ENCODE peak calls at places on chromosomes 12 and 14, in seven cellular contexts. R, D, I, W, O, X and J are unnamed samples.

GRCh38 chr12:7806863-7807487 is 17.8 kb downstream of the NANOG start:
- DNase-seq in R (no peak), D (peak), I (peak), W (peak), O (peak), X (peak), J (no peak)

GRCh38 chr14:105878554-105878953 is 352.2 kb downstream of the TMEM121 start:
- DNase-seq in R (peak), D (no peak), I (no peak), W (no peak), O (no peak), X (no peak), J (no peak)

GRCh38 chr12:106724934-106725333 is 49.5 kb upstream of the RIC8B start:
- DNase-seq in R (no peak), D (no peak), I (no peak), W (no peak), O (no peak), X (no peak), J (no peak)

GRCh38 chr14:65479386-65479785 is 66.9 kb downstream of the FUT8 start:
- DNase-seq in R (no peak), D (no peak), I (no peak), W (no peak), O (no peak), X (no peak), J (no peak)

GRCh38 chr12:59149995-59150642 is 229.8 kb upstream of the LRIG3 start:
- DNase-seq in R (no peak), D (peak), I (peak), W (peak), O (peak), X (peak), J (no peak)

GRCh38 chr12:51815571-51815970 is 32.9 kb downstream of the FIGNL2 start:
- DNase-seq in R (no peak), D (no peak), I (no peak), W (no peak), O (no peak), X (no peak), J (no peak)

GRCh38 chr12:131007031-131007793 is 53.5 kb downstream of the ADGRD1 start:
- DNase-seq in R (peak), D (no peak), I (no peak), W (no peak), O (peak), X (no peak), J (no peak)

GRCh38 chr14:80017796-80018195 is 193.5 kb downstream of the DIO2 start:
- DNase-seq in R (no peak), D (no peak), I (no peak), W (no peak), O (no peak), X (no peak), J (no peak)

GRCh38 chr12:53232641-53233538 is 881 bp upstream of the RARG start:
- DNase-seq in R (peak), D (peak), I (no peak), W (no peak), O (peak), X (no peak), J (no peak)

GRCh38 chr12:92003701-92004100 is 141.9 kb downstream of the BTG1 start:
- DNase-seq in R (no peak), D (no peak), I (no peak), W (no peak), O (no peak), X (no peak), J (no peak)

GRCh38 chr12:127008758-127009403 is 1258.1 kb upstream of the TMEM132C start:
- DNase-seq in R (no peak), D (no peak), I (no peak), W (no peak), O (no peak), X (no peak), J (no peak)

GRCh38 chr14:98974113-98974512 is 297.9 kb downstream of the BCL11B start:
- DNase-seq in R (no peak), D (no peak), I (no peak), W (no peak), O (no peak), X (no peak), J (no peak)

GRCh38 chr12:46259071-46259470 is 9.8 kb downstream of the SLC38A1 start:
- DNase-seq in R (no peak), D (no peak), I (no peak), W (no peak), O (no peak), X (no peak), J (no peak)

GRCh38 chr12:61854902-61855301 is 405.3 kb upstream of the USP15 start:
- DNase-seq in R (no peak), D (no peak), I (no peak), W (no peak), O (no peak), X (no peak), J (no peak)

GRCh38 chr12:233615-233968 is 19.6 kb upstream of the SLC6A12 start:
- DNase-seq in R (no peak), D (no peak), I (no peak), W (no peak), O (no peak), X (no peak), J (no peak)

GRCh38 chr12:76031081-76031413 is 529 bp downstream of the PHLDA1 start:
- DNase-seq in R (no peak), D (no peak), I (no peak), W (no peak), O (no peak), X (no peak), J (no peak)

GRCh38 chr12:76032043-76032981 is 736 bp upstream of the PHLDA1 start:
- DNase-seq in R (peak), D (peak), I (peak), W (peak), O (peak), X (peak), J (no peak)

GRCh38 chr12:76029982-76030377 is 1.6 kb downstream of the PHLDA1 start:
- DNase-seq in R (no peak), D (no peak), I (no peak), W (no peak), O (no peak), X (peak), J (no peak)

GRCh38 chr12:76030378-76031080 is 1.0 kb downstream of the PHLDA1 start:
- DNase-seq in R (peak), D (peak), I (no peak), W (peak), O (no peak), X (peak), J (no peak)

GRCh38 chr12:76031414-76032042 is at the start of gene PHLDA1:
- DNase-seq in R (peak), D (peak), I (peak), W (peak), O (peak), X (peak), J (peak)
- TF ChIP-seq POLR2A in R (peak), D (peak), I (no peak), W (no peak), O (peak), X (peak), J (peak)

DNA sequence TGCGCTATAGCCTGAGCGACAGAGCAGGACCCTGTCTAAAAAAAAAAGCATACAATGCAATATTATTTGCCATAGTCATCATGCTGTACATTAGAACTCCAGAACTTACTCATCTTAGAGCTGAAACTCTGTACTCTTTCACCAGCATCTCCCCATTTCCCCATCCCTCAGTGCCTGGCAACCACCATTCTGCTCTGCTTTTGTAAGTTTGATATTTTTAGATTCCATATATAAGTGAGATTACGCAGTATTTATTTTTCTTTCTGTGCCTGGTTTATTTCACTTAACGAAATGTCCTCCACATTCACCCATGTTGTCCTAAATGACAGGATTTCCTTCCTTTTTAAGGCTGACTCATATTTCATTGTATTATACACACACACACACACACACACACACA is 121.8 kb downstream of the BBS10 start:
- DNase-seq in R (no peak), D (no peak), I (no peak), W (no peak), O (no peak), X (peak), J (no peak)
- TF ChIP-seq POLR2A in R (no peak), D (no peak), I (no peak), W (no peak), O (no peak), X (no peak), J (no peak)

GRCh38 chr12:75503866-75504265 is 7.5 kb downstream of the KRR1 start:
- DNase-seq in R (no peak), D (no peak), I (no peak), W (no peak), O (no peak), X (no peak), J (no peak)
- TF ChIP-seq POLR2A in R (no peak), D (no peak), I (no peak), W (no peak), O (no peak), X (no peak), J (no peak)

DNA sequence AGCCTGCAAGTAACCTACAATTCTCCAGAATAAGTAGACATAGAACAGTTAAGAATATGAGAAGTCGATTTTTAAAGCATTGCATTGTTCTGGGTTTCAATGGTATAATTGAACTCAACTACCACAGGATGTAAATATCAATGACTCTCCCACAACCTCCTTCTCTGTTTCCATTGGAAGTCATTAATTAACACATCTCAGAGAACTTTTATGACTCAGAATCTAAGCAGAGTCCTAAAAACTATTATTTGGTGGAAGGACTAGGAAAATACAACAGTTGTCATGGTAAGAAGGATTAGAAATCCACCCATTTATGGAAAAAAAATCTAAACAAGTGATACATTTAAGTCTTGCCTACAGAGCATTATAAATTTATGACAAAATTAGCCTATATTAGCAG is 21.1 kb upstream of the CPNE8 start:
- DNase-seq in R (no peak), D (no peak), I (no peak), W (no peak), O (no peak), X (no peak), J (no peak)
- TF ChIP-seq POLR2A in R (no peak), D (no peak), I (no peak), W (no peak), O (no peak), X (no peak), J (no peak)